ENCODE peak calls at places on chromosome 9, in five cellular contexts. D, A, Y, M and L are unnamed samples.

GRCh38 chr9:83315649-83316048 is 222.6 kb downstream of the FRMD3 start:
- DNase-seq in D (no peak), A (no peak), Y (no peak), M (no peak), L (no peak)

GRCh38 chr9:94553029-94553938 is 1.6 kb upstream of the PCAT7 start:
- DNase-seq in D (no peak), A (peak), Y (no peak), M (no peak), L (no peak)

GRCh38 chr9:70389642-70390266 is 24.7 kb downstream of the KLF9 start:
- DNase-seq in D (no peak), A (no peak), Y (no peak), M (no peak), L (no peak)

GRCh38 chr9:76818271-76818670 is 54.0 kb downstream of the PCA3 start:
- DNase-seq in D (no peak), A (peak), Y (no peak), M (peak), L (no peak)

GRCh38 chr9:4382722-4383317 is 83.0 kb upstream of the GLIS3 start:
- DNase-seq in D (peak), A (no peak), Y (no peak), M (no peak), L (no peak)

GRCh38 chr9:1978941-1979340 is 36.2 kb upstream of the SMARCA2 start:
- DNase-seq in D (no peak), A (peak), Y (no peak), M (no peak), L (no peak)

GRCh38 chr9:7177383-7177782 is 419.6 kb downstream of the KDM4C start:
- DNase-seq in D (no peak), A (no peak), Y (no peak), M (no peak), L (no peak)

GRCh38 chr9:76114144-76114543 is 223.7 kb downstream of the PCSK5 start:
- DNase-seq in D (no peak), A (no peak), Y (no peak), M (no peak), L (no peak)

GRCh38 chr9:27534131-27534530 is 4.5 kb upstream of the MOB3B start:
- DNase-seq in D (no peak), A (no peak), Y (no peak), M (no peak), L (no peak)

GRCh38 chr9:12699529-12699928 is 6.3 kb downstream of the TYRP1 start:
- DNase-seq in D (no peak), A (no peak), Y (no peak), M (no peak), L (no peak)

GRCh38 chr9:87086536-87086935 is 139.2 kb upstream of the GAS1 start:
- DNase-seq in D (no peak), A (no peak), Y (no peak), M (no peak), L (no peak)

GRCh38 chr9:77846957-77847574 is 184.5 kb downstream of the GNAQ start:
- DNase-seq in D (no peak), A (no peak), Y (no peak), M (no peak), L (no peak)

GRCh38 chr9:73470766-73471165 is 319.1 kb downstream of the ANXA1 start:
- DNase-seq in D (no peak), A (no peak), Y (no peak), M (no peak), L (no peak)

GRCh38 chr9:21317956-21318923 is 13.1 kb upstream of the IFNA5 start:
- DNase-seq in D (peak), A (peak), Y (peak), M (no peak), L (no peak)

GRCh38 chr9:23219471-23219870 is 606.6 kb downstream of the ELAVL2 start:
- DNase-seq in D (no peak), A (no peak), Y (no peak), M (no peak), L (no peak)

GRCh38 chr9:38227061-38227540 is 158.1 kb upstream of the SHB start:
- DNase-seq in D (no peak), A (peak), Y (peak), M (peak), L (peak)

GRCh38 chr9:21770877-21771560 is 31.4 kb upstream of the MTAP start:
- DNase-seq in D (no peak), A (no peak), Y (no peak), M (no peak), L (no peak)

GRCh38 chr9:83062011-83062652 is 810 bp downstream of the RASEF start:
- DNase-seq in D (no peak), A (peak), Y (no peak), M (no peak), L (no peak)

GRCh38 chr9:95874989-95875304 is 544 bp upstream of the ERCC6L2 start:
- DNase-seq in D (peak), A (peak), Y (peak), M (peak), L (peak)

GRCh38 chr9:134556531-134557068 is 85.0 kb upstream of the COL5A1 start:
- DNase-seq in D (no peak), A (no peak), Y (no peak), M (peak), L (no peak)

GRCh38 chr9:31730398-31730797 is 654.0 kb upstream of the ACO1 start:
- DNase-seq in D (no peak), A (no peak), Y (no peak), M (no peak), L (no peak)

GRCh38 chr9:89674667-89675402 is 70.0 kb downstream of the GADD45G start:
- DNase-seq in D (peak), A (no peak), Y (no peak), M (no peak), L (no peak)

GRCh38 chr9:17611921-17612320 is 33.1 kb downstream of the SH3GL2 start:
- DNase-seq in D (no peak), A (no peak), Y (no peak), M (no peak), L (no peak)

GRCh38 chr9:7369384-7369821 is 430.2 kb downstream of the DMAC1 start:
- DNase-seq in D (no peak), A (no peak), Y (no peak), M (no peak), L (no peak)

GRCh38 chr9:30362368-30362767 is 2022.1 kb upstream of the ACO1 start:
- DNase-seq in D (no peak), A (no peak), Y (no peak), M (no peak), L (no peak)

GRCh38 chr9:110126986-110127864 is 80.7 kb downstream of the C9orf152 start:
- DNase-seq in D (no peak), A (peak), Y (no peak), M (peak), L (no peak)

GRCh38 chr9:129399301-129399990 is 221.4 kb upstream of the IER5L start:
- DNase-seq in D (no peak), A (no peak), Y (no peak), M (no peak), L (no peak)

GRCh38 chr9:13568851-13569618 is 289.5 kb upstream of the MPDZ start:
- DNase-seq in D (peak), A (no peak), Y (no peak), M (no peak), L (no peak)